ENCODE peak calls at places on chromosomes 5 and 9, in four cellular contexts. V, O, K and T are unnamed samples.

GRCh38 chr5:39223568-39224156 is 4.3 kb upstream of the FYB1 start:
- DNase-seq in O (no peak), K (no peak), V (no peak), T (no peak)

GRCh38 chr9:72477862-72478564 is 43.4 kb upstream of the TMC1 start:
- DNase-seq in O (no peak), K (peak), V (peak), T (peak)

GRCh38 chr9:69254223-69254622 is 70.8 kb upstream of the ENTREP1 start:
- DNase-seq in V (no peak), O (no peak), K (no peak), T (no peak)

GRCh38 chr5:179345429-179346321 is at the start of gene ADAMTS2:
- DNase-seq in V (no peak), O (peak), K (no peak), T (peak)

GRCh38 chr9:130199605-130200004 is 27.4 kb downstream of the NCS1 start:
- DNase-seq in K (no peak), O (no peak), V (no peak), T (no peak)

GRCh38 chr5:61329729-61330128 is 2.3 kb upstream of the ZSWIM6 start:
- DNase-seq in K (peak), O (no peak), V (no peak), T (no peak)

GRCh38 chr9:99445377-99445891 is 223.4 kb downstream of the SEC61B start:
- DNase-seq in K (no peak), V (no peak), O (peak), T (peak)

GRCh38 chr9:134179595-134179917 is 15.2 kb upstream of the RNU6ATAC start:
- DNase-seq in O (no peak), V (no peak), K (no peak), T (no peak)

GRCh38 chr9:94017939-94018531 is 62.9 kb upstream of the BARX1 start:
- DNase-seq in V (no peak), K (no peak), O (no peak), T (no peak)

GRCh38 chr5:68189171-68189570 is 26.4 kb upstream of the PIK3R1 start:
- DNase-seq in V (no peak), O (no peak), K (no peak), T (no peak)

GRCh38 chr5:30752015-30752414 is 441.5 kb upstream of the CDH6 start:
- DNase-seq in O (no peak), K (no peak), V (no peak), T (peak)

GRCh38 chr5:17012289-17012688 is 76.2 kb upstream of the MYO10 start:
- DNase-seq in K (peak), O (no peak), V (no peak), T (peak)

GRCh38 chr5:40321514-40321913 is 358.2 kb upstream of the PTGER4 start:
- DNase-seq in K (peak), O (no peak), V (no peak), T (no peak)

GRCh38 chr5:11496127-11496719 is 408.0 kb downstream of the CTNND2 start:
- DNase-seq in K (no peak), O (no peak), V (no peak), T (no peak)

GRCh38 chr9:75889977-75890540 is 414 bp upstream of the PCSK5 start:
- DNase-seq in O (peak), K (no peak), V (peak), T (peak)

GRCh38 chr9:4519604-4520003 is 29.3 kb downstream of the SLC1A1 start:
- DNase-seq in K (no peak), V (no peak), O (no peak), T (no peak)

GRCh38 chr9:134068742-134069535 is 1.1 kb upstream of the BRD3 start:
- DNase-seq in K (peak), O (peak), V (peak), T (no peak)

GRCh38 chr5:54296386-54296785 is 14.0 kb downstream of the ARL15 start:
- DNase-seq in V (no peak), K (no peak), O (no peak), T (no peak)

GRCh38 chr9:93864840-93865239 is 90.3 kb downstream of the BARX1 start:
- DNase-seq in O (no peak), K (no peak), V (no peak), T (no peak)

GRCh38 chr5:88235346-88235745 is 33.3 kb downstream of the TMEM161B start:
- DNase-seq in V (no peak), K (no peak), O (no peak), T (no peak)

GRCh38 chr9:83280259-83280658 is 217.3 kb upstream of the RASEF start:
- DNase-seq in O (no peak), K (peak), V (peak), T (peak)

GRCh38 chr9:114114364-114114763 is 15.3 kb upstream of the KIF12 start:
- DNase-seq in O (no peak), V (no peak), K (no peak), T (no peak)

GRCh38 chr5:74326571-74327338 is 313.8 kb downstream of the ENC1 start:
- DNase-seq in V (no peak), O (no peak), K (peak), T (peak)

GRCh38 chr9:83284766-83285165 is 221.8 kb upstream of the RASEF start:
- DNase-seq in K (no peak), V (no peak), O (no peak), T (no peak)

GRCh38 chr5:115551415-115551814 is 6.8 kb upstream of the FEM1C start:
- DNase-seq in K (no peak), V (no peak), O (no peak), T (peak)

GRCh38 chr5:176891331-176891958 is 7.7 kb downstream of the HK3 start:
- DNase-seq in V (no peak), K (no peak), O (no peak), T (no peak)

GRCh38 chr5:89313044-89313443 is 430.1 kb upstream of the MEF2C start:
- DNase-seq in O (no peak), K (peak), V (no peak), T (peak)

GRCh38 chr5:150339165-150339564 is 18.3 kb upstream of the TCOF1 start:
- DNase-seq in K (no peak), O (no peak), V (no peak), T (no peak)

GRCh38 chr9:126290871-126291270 is 35.8 kb upstream of the MVB12B start:
- DNase-seq in K (no peak), V (no peak), O (no peak), T (no peak)

GRCh38 chr9:137812356-137813023 is 65.1 kb upstream of the CACNA1B start:
- DNase-seq in O (no peak), V (no peak), K (no peak), T (no peak)

GRCh38 chr9:36102742-36103495 is 33.6 kb upstream of the GLIPR2 start:
- DNase-seq in V (peak), K (peak), O (peak), T (peak)

GRCh38 chr5:52725781-52726180 is 61.9 kb upstream of the ITGA1 start:
- DNase-seq in O (peak), V (peak), K (peak), T (peak)

GRCh38 chr9:133141833-133142594 is 21.0 kb upstream of the RALGDS start:
- DNase-seq in O (no peak), V (peak), K (no peak), T (no peak)

GRCh38 chr5:18527017-18527416 is 892.8 kb downstream of the TAF11L14 start:
- DNase-seq in O (no peak), V (no peak), K (no peak), T (no peak)

GRCh38 chr9:121305269-121305994 is 37.5 kb downstream of the GSN start:
- DNase-seq in K (no peak), O (peak), V (no peak), T (no peak)

GRCh38 chr5:33367396-33367795 is 73.4 kb upstream of the TARS1 start:
- DNase-seq in K (no peak), V (no peak), O (no peak), T (no peak)

GRCh38 chr9:98429613-98430012 is 174.2 kb upstream of the TBC1D2 start:
- DNase-seq in V (no peak), O (no peak), K (no peak), T (no peak)

GRCh38 chr5:179729303-179729702 is 3.3 kb upstream of the MAML1 start:
- DNase-seq in O (no peak), V (no peak), K (no peak), T (no peak)

GRCh38 chr5:62785588-62785987 is 207.0 kb downstream of the LRRC70 start:
- DNase-seq in V (no peak), O (no peak), K (no peak), T (no peak)

GRCh38 chr5:62795912-62796311 is 217.3 kb downstream of the LRRC70 start:
- DNase-seq in K (no peak), O (no peak), V (no peak), T (no peak)

GRCh38 chr5:62786099-62786498 is 207.5 kb downstream of the LRRC70 start:
- DNase-seq in K (no peak), O (no peak), V (no peak), T (no peak)

GRCh38 chr5:62790348-62790747 is 211.7 kb downstream of the LRRC70 start:
- DNase-seq in K (no peak), O (no peak), V (peak), T (no peak)

GRCh38 chr5:62791059-62791458 is 212.4 kb downstream of the LRRC70 start:
- DNase-seq in K (peak), O (no peak), V (no peak), T (peak)
- TF ChIP-seq CTCF in K (peak), O (no peak), V (no peak), T (peak)

GRCh38 chr9:100819980-100820379 is 208.5 kb upstream of the PLPPR1 start:
- DNase-seq in K (no peak), O (no peak), V (no peak), T (no peak)
- TF ChIP-seq CTCF in K (no peak), O (no peak), V (no peak), T (no peak)

DNA sequence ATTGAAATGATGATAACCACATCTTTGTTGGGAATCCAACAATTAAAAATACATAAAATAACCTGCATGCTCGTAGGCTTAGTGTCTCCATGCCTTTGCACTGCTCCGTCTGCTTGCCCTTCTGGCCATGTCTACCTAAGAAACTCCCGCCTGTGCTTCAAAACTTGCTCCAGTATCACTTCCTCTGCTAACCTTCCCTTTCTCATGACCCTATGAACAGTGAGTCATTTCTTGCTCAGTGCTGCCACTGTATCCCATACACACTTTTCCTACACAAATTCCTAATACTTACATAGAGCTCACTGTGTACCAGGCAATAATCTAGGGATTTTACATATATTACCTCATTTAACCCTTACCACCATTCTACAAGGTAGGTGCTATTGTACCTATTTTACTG is 33.5 kb downstream of the TMEM245 start:
- DNase-seq in K (peak), V (no peak), O (no peak), T (peak)
- TF ChIP-seq CTCF in K (no peak), V (no peak), O (no peak), T (peak)

DNA sequence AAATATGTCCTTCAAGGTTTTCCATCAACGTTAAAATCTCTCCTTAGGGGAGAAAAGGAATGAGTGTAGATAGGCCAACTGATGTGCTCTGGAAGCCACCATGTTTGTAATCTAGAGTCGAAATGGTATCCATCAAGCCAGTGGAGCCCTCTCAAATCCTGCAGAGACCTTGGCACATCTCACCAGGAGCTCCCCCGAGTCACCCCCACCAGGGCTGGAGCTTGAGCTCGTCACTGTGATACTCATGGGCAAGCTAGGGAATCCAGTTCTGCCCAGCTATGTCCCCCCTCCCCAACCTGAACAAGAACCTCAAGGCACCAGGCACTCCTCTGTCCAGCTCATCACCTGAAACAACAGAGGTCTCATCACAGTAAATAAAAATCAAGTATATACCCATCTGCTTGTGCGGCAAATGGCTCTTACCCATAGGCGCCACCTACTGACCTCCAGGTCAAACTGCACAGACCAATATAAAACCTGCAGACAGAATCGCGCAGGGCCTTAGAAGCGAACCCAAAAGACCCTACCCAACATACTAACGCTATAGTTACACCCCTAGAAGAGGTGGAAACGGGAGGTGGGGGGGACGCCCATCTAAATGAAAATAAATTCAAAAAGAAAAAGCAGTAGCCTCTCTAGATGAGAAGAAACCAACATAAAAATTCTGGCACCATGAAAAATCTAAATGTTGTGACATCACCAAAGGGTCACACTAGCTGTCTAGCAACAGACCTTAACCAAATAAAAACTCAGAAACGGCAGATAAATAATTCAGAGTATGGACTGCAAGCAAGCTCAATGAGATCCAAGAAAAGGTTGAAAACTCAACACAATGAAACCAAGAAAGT is 75.0 kb downstream of the TTC39B start:
- DNase-seq in O (no peak), K (peak), V (no peak), T (no peak)
- TF ChIP-seq CTCF in O (peak), K (peak), V (no peak), T (peak)

GRCh38 chr5:136374003-136374402 is 8.7 kb upstream of the TRPC7 start:
- DNase-seq in K (peak), V (no peak), O (no peak), T (peak)
- TF ChIP-seq CTCF in K (peak), V (no peak), O (peak), T (no peak)

GRCh38 chr5:139137703-139138102 is 60.5 kb downstream of the SIL1 start:
- DNase-seq in O (no peak), V (peak), K (peak), T (peak)
- TF ChIP-seq CTCF in O (no peak), V (no peak), K (peak), T (peak)

GRCh38 chr5:1801061-1801953 is at the start of gene NDUFS6:
- DNase-seq in V (peak), K (peak), O (peak), T (no peak)

GRCh38 chr5:1797855-1798254 is 1.8 kb downstream of the MRPL36 start:
- DNase-seq in O (no peak), K (no peak), V (no peak), T (no peak)

GRCh38 chr5:1799110-1799601 is 481 bp downstream of the MRPL36 start:
- DNase-seq in K (peak), O (no peak), V (no peak), T (peak)

GRCh38 chr5:1800470-1801060 is 642 bp upstream of the NDUFS6 start:
- DNase-seq in O (no peak), V (no peak), K (peak), T (no peak)

GRCh38 chr5:1799602-1800469 is at the start of gene MRPL36:
- DNase-seq in V (peak), O (peak), K (peak), T (peak)
- TF ChIP-seq CTCF in V (no peak), O (no peak), K (no peak), T (peak)

GRCh38 chr5:35050541-35051126 is 2.9 kb upstream of the AGXT2 start:
- DNase-seq in V (no peak), O (no peak), K (no peak), T (no peak)

GRCh38 chr5:35048910-35049309 is 1.2 kb upstream of the AGXT2 start:
- DNase-seq in O (no peak), V (no peak), K (no peak), T (no peak)

GRCh38 chr5:35046754-35047153 is 995 bp downstream of the AGXT2 start:
- DNase-seq in K (no peak), V (no peak), O (no peak), T (peak)

DNA sequence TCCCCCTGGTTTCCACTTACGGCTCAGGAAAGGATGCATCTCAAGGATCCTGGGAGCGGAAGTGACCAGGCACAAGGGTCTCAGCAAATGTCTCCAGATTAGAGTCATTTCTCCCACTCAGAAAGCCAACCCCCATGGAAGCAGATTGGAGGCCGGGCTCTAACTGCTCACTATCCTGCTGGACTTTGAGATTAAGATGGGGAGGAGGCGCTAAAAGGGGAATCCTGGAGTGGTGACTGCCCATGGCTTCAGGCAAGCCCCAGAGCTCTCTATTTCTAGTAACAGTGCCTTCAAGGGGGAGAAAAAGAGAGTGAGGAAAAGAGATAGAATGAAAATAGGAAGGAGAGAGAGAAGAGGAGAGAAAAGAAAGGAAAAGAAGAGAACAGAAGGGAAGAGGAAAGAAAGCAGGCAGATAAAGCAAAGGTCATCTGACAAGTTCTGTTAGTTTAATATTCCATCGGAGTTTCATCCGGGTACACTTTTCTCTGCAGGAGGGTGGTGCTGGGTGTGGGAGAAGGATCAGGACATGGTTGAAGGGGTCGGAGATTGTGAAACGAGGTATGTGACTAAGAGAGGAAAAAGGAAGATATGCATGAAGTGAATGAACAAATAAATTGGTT is at the start of gene AGXT2:
- DNase-seq in V (no peak), K (no peak), O (no peak), T (no peak)
- TF ChIP-seq CTCF in V (no peak), K (no peak), O (no peak), T (no peak)

GRCh38 chr5:58012801-58013315 is 447.0 kb downstream of the PLK2 start:
- DNase-seq in K (peak), V (no peak), O (no peak), T (no peak)

GRCh38 chr5:58012103-58012502 is 447.8 kb downstream of the PLK2 start:
- DNase-seq in V (no peak), K (peak), O (no peak), T (no peak)

GRCh38 chr5:58009754-58010153 is 450.1 kb downstream of the PLK2 start:
- DNase-seq in V (no peak), K (no peak), O (no peak), T (no peak)

GRCh38 chr5:58013542-58014258 is 446.2 kb downstream of the PLK2 start:
- DNase-seq in V (no peak), O (no peak), K (peak), T (no peak)

DNA sequence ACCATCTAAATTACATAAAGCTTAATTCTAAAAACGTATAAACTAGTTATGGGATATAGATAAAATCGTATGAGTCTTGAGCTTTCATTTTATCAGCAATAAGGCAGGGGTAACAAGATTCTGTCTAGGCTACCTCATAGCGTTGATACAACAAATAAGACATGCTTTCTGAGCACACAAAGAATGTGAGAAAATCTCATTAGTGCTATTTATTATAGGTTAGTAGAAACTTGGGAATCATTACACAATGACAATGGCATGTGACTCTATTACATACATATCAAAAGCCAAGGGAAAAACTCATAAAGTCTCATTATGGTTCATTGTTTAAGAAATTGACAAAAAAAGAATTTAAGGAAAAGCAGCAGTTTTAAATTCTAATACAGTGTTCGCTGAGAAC is 448.6 kb downstream of the PLK2 start:
- DNase-seq in V (no peak), K (no peak), O (no peak), T (no peak)
- TF ChIP-seq CTCF in V (no peak), K (no peak), O (no peak), T (no peak)